ENCODE peak calls at places on chromosomes 13 and 19, in five cellular contexts. X, E, Z, N and T are unnamed samples.

GRCh38 chr19:39351537-39352037 is 9.4 kb downstream of the SAMD4B start:
- DNase-seq in X (peak), E (no peak), Z (no peak), N (no peak), T (no peak)

GRCh38 chr19:50959731-50960500 is 7.1 kb upstream of the KLK5 start:
- DNase-seq in X (no peak), E (no peak), Z (peak), N (no peak), T (no peak)

GRCh38 chr19:39448271-39448670 is 2.9 kb downstream of the SUPT5H start:
- DNase-seq in X (peak), E (no peak), Z (peak), N (no peak), T (peak)

GRCh38 chr13:99303863-99304521 is 3.2 kb downstream of the GPR183 start:
- DNase-seq in X (no peak), E (peak), Z (no peak), N (no peak), T (no peak)

GRCh38 chr13:111049791-111050538 is 65.1 kb upstream of the ARHGEF7 start:
- DNase-seq in X (peak), E (peak), Z (no peak), N (peak), T (no peak)

GRCh38 chr19:3188627-3189596 is 3.2 kb downstream of the NCLN start:
- DNase-seq in X (no peak), E (no peak), Z (no peak), N (no peak), T (no peak)

GRCh38 chr19:51811344-51811743 is 16.4 kb downstream of the FPR3 start:
- DNase-seq in X (no peak), E (no peak), Z (no peak), N (no peak), T (no peak)

GRCh38 chr19:1949304-1950101 is 8.5 kb downstream of the CSNK1G2 start:
- DNase-seq in X (no peak), E (no peak), Z (no peak), N (no peak), T (no peak)

GRCh38 chr19:55091126-55091910 is 15.6 kb downstream of the EPS8L1 start:
- DNase-seq in X (no peak), E (no peak), Z (no peak), N (no peak), T (no peak)

GRCh38 chr19:12937243-12938053 is 961 bp upstream of the CALR start:
- DNase-seq in X (peak), E (no peak), Z (no peak), N (no peak), T (no peak)

GRCh38 chr19:15025237-15025636 is 24.0 kb upstream of the CASP14 start:
- DNase-seq in X (no peak), E (no peak), Z (peak), N (no peak), T (no peak)

GRCh38 chr13:106139407-106139806 is 396.1 kb downstream of the EFNB2 start:
- DNase-seq in X (no peak), E (no peak), Z (no peak), N (no peak), T (no peak)

GRCh38 chr13:99421271-99421670 is 80.0 kb upstream of the TM9SF2 start:
- DNase-seq in X (no peak), E (peak), Z (no peak), N (no peak), T (no peak)

GRCh38 chr13:57634829-57635165 is 3.3 kb downstream of the PCDH17 start:
- DNase-seq in X (no peak), E (peak), Z (no peak), N (no peak), T (no peak)

GRCh38 chr13:107866666-107867623 is 348.4 kb downstream of the LIG4 start:
- DNase-seq in X (peak), E (no peak), Z (peak), N (peak), T (no peak)

GRCh38 chr19:46373573-46374359 is 26.9 kb downstream of the PPP5C start:
- DNase-seq in X (no peak), E (peak), Z (peak), N (peak), T (peak)

GRCh38 chr19:57560049-57560491 is 407 bp upstream of the ZNF550 start:
- DNase-seq in X (peak), E (no peak), Z (peak), N (peak), T (no peak)

GRCh38 chr13:35393886-35394285 is 82.6 kb downstream of the MAB21L1 start:
- DNase-seq in X (no peak), E (no peak), Z (no peak), N (no peak), T (no peak)

GRCh38 chr19:45527731-45528130 is 20.5 kb downstream of the VASP start:
- DNase-seq in X (no peak), E (no peak), Z (no peak), N (no peak), T (no peak)

GRCh38 chr13:71089105-71089504 is 777.9 kb downstream of the DACH1 start:
- DNase-seq in X (no peak), E (no peak), Z (no peak), N (no peak), T (no peak)

GRCh38 chr13:25281937-25282332 is 5.4 kb downstream of the MTMR6 start:
- DNase-seq in X (no peak), E (no peak), Z (no peak), N (no peak), T (no peak)

GRCh38 chr19:6693056-6693471 is 23.1 kb upstream of the TNFSF14 start:
- DNase-seq in X (no peak), E (no peak), Z (no peak), N (no peak), T (no peak)

GRCh38 chr19:55251296-55252081 is 7.3 kb downstream of the PPP6R1 start:
- DNase-seq in X (no peak), E (no peak), Z (no peak), N (peak), T (no peak)

GRCh38 chr13:113557013-113557412 is 27.5 kb upstream of the TFDP1 start:
- DNase-seq in X (no peak), E (peak), Z (no peak), N (no peak), T (no peak)

GRCh38 chr19:7597689-7598088 is 2.0 kb downstream of the CAMSAP3 start:
- DNase-seq in X (no peak), E (no peak), Z (no peak), N (no peak), T (no peak)

GRCh38 chr13:71079638-71080037 is 787.4 kb downstream of the DACH1 start:
- DNase-seq in X (no peak), E (no peak), Z (no peak), N (no peak), T (no peak)

GRCh38 chr13:58488251-58488650 is 856.7 kb downstream of the PCDH17 start:
- DNase-seq in X (no peak), E (no peak), Z (no peak), N (no peak), T (no peak)

GRCh38 chr19:9065457-9066014 is 21.3 kb upstream of the OR1M1 start:
- DNase-seq in X (no peak), E (no peak), Z (no peak), N (no peak), T (no peak)

GRCh38 chr19:19636573-19636972 is 6.9 kb downstream of the GMIP start:
- DNase-seq in X (no peak), E (no peak), Z (no peak), N (no peak), T (no peak)

GRCh38 chr19:6754653-6755463 is 12.4 kb downstream of the SH2D3A start:
- DNase-seq in X (no peak), E (peak), Z (no peak), N (no peak), T (no peak)